ENCODE peak calls at places on chromosomes 13 and 19, in ten cellular contexts. H, Q, X, U, B, O, D, M, F and W are unnamed samples.

GRCh38 chr13:111598751-111599150 is 278.3 kb downstream of the TEX29 start:
- DNase-seq in H (no peak), Q (no peak), X (no peak), U (no peak), B (no peak), O (no peak), D (peak; percentile 57), M (no peak), F (no peak), W (no peak)

GRCh38 chr19:12544401-12544876 is 6.8 kb downstream of the ZNF564 start:
- DNase-seq in H (no peak), Q (no peak), X (no peak), U (no peak), B (no peak), O (no peak), D (no peak), M (no peak), F (no peak), W (no peak)

GRCh38 chr13:79589605-79590511 is 108.9 kb downstream of the NDFIP2 start:
- DNase-seq in H (no peak), Q (no peak), X (no peak), U (no peak), B (no peak), O (no peak), D (no peak), M (no peak), F (no peak), W (no peak)

GRCh38 chr13:91185294-91185863 is 162.1 kb upstream of the MIR17HG start:
- DNase-seq in H (no peak), Q (no peak), X (no peak), U (no peak), B (no peak), O (no peak), D (no peak), M (no peak), F (peak; percentile 7), W (no peak)

GRCh38 chr13:43487459-43487858 is 299.3 kb downstream of the ENOX1 start:
- DNase-seq in H (no peak), Q (no peak), X (no peak), U (no peak), B (no peak), O (no peak), D (no peak), M (no peak), F (no peak), W (no peak)

GRCh38 chr13:77480071-77480470 is 55.4 kb upstream of the SCEL start:
- DNase-seq in H (no peak), Q (no peak), X (no peak), U (no peak), B (no peak), O (no peak), D (no peak), M (no peak), F (no peak), W (no peak)

GRCh38 chr13:107681611-107682010 is 533.7 kb downstream of the LIG4 start:
- DNase-seq in H (no peak), Q (no peak), X (no peak), U (no peak), B (no peak), O (no peak), D (no peak), M (peak; percentile 30), F (no peak), W (no peak)

GRCh38 chr13:69970521-69970920 is 137.1 kb upstream of the ATXN8OS start:
- DNase-seq in H (no peak), Q (no peak), X (no peak), U (no peak), B (no peak), O (no peak), D (no peak), M (no peak), F (no peak), W (no peak)

GRCh38 chr13:43573361-43573740 is 213.4 kb downstream of the ENOX1 start:
- DNase-seq in H (no peak), Q (no peak), X (no peak), U (no peak), B (no peak), O (no peak), D (no peak), M (no peak), F (no peak), W (no peak)

GRCh38 chr13:93262729-93263128 is 36.1 kb downstream of the GPC6 start:
- DNase-seq in H (no peak), Q (no peak), X (no peak), U (no peak), B (no peak), O (no peak), D (no peak), M (no peak), F (no peak), W (no peak)

GRCh38 chr13:40404407-40404806 is 262.0 kb downstream of the FOXO1 start:
- DNase-seq in H (no peak), Q (peak; percentile 57), X (no peak), U (no peak), B (no peak), O (no peak), D (no peak), M (no peak), F (no peak), W (no peak)

GRCh38 chr19:2798733-2799132 is 13.4 kb downstream of the THOP1 start:
- DNase-seq in H (no peak), Q (no peak), X (peak; percentile 90), U (peak; percentile 58), B (peak; percentile 78), O (no peak), D (no peak), M (no peak), F (no peak), W (no peak)

GRCh38 chr19:8811315-8812172 is 20.6 kb downstream of the ZNF558 start:
- DNase-seq in H (no peak), Q (peak; percentile 10), X (no peak), U (no peak), B (no peak), O (no peak), D (no peak), M (no peak), F (no peak), W (no peak)
- H3K9me3 ChIP-seq in H (peaks cover 12% of the 10 kb centered on the region), Q (peaks cover 35% of the 10 kb centered on the region), X (peaks cover 100% of the 10 kb centered on the region), U (peaks cover 84% of the 10 kb centered on the region), B (peaks cover 100% of the 10 kb centered on the region), O (no peaks in the 10 kb centered on the region), D (peaks cover 47% of the 10 kb centered on the region), M (peaks cover 37% of the 10 kb centered on the region), F (peaks cover 74% of the 10 kb centered on the region), W (peaks cover 100% of the 10 kb centered on the region)

GRCh38 chr13:109121826-109122225 is 492.4 kb downstream of the MYO16 start:
- DNase-seq in H (no peak), Q (no peak), X (no peak), U (no peak), B (no peak), O (no peak), D (no peak), M (no peak), F (no peak), W (no peak)

GRCh38 chr13:109119886-109120285 is 490.5 kb downstream of the MYO16 start:
- DNase-seq in H (no peak), Q (no peak), X (no peak), U (no peak), B (no peak), O (no peak), D (no peak), M (no peak), F (no peak), W (no peak)

GRCh38 chr13:109126973-109127615 is 497.7 kb downstream of the MYO16 start:
- DNase-seq in H (no peak), Q (no peak), X (no peak), U (no peak), B (no peak), O (no peak), D (no peak), M (peak; percentile 88), F (no peak), W (no peak)

GRCh38 chr13:109123971-109124370 is 494.6 kb downstream of the MYO16 start:
- DNase-seq in H (no peak), Q (no peak), X (no peak), U (no peak), B (no peak), O (no peak), D (no peak), M (peak; percentile 62), F (no peak), W (no peak)
- H3K27ac ChIP-seq in H (no peak overlapping the region), Q (no peak overlapping the region), X (no peak overlapping the region), U (no peak overlapping the region), B (no peak overlapping the region), O (no peak overlapping the region), D (no peak overlapping the region), M (no peak overlapping the region), F (no peak overlapping the region), W (no peak overlapping the region)

GRCh38 chr19:23439623-23440022 is 44.4 kb upstream of the ZNF91 start:
- DNase-seq in H (no peak), Q (peak; percentile 77), X (no peak), U (no peak), B (no peak), O (no peak), D (no peak), M (peak; percentile 24), F (no peak), W (no peak)
- H3K9me3 ChIP-seq in H (no peaks in the 10 kb centered on the region), Q (no peaks in the 10 kb centered on the region), X (peaks cover 17% of the 10 kb centered on the region), U (no peaks in the 10 kb centered on the region), B (peaks cover 34% of the 10 kb centered on the region), O (no peaks in the 10 kb centered on the region), D (peaks cover 8% of the 10 kb centered on the region), M (peaks cover 16% of the 10 kb centered on the region), F (peaks cover 10% of the 10 kb centered on the region), W (peaks cover 11% of the 10 kb centered on the region)

GRCh38 chr19:15264933-15265206 is 32.6 kb upstream of the EPHX3 start:
- DNase-seq in H (no peak), Q (no peak), X (no peak), U (no peak), B (no peak), O (no peak), D (no peak), M (peak; percentile 3), F (no peak), W (no peak)
- H3K27ac ChIP-seq in H (no peak overlapping the region), Q (peak overlapping the region; percentile 77), X (peak overlapping the region; percentile 55), U (peak overlapping the region; percentile 89), B (peak overlapping the region; percentile 76), O (peak overlapping the region; percentile 50), D (no peak overlapping the region), M (peak overlapping the region; percentile 48), F (no peak overlapping the region), W (peak overlapping the region; percentile 67)

GRCh38 chr19:21970466-21970865 is 40.3 kb downstream of the ZNF208 start:
- DNase-seq in H (no peak), Q (no peak), X (no peak), U (no peak), B (no peak), O (no peak), D (no peak), M (no peak), F (no peak), W (no peak)
- H3K9me3 ChIP-seq in H (no peaks in the 10 kb centered on the region), Q (no peaks in the 10 kb centered on the region), X (peaks cover 100% of the 10 kb centered on the region), U (peaks cover 51% of the 10 kb centered on the region), B (peaks cover 100% of the 10 kb centered on the region), O (peaks cover 5% of the 10 kb centered on the region), D (peaks cover 3% of the 10 kb centered on the region), M (peaks cover 2% of the 10 kb centered on the region), F (no peaks in the 10 kb centered on the region), W (peaks cover 86% of the 10 kb centered on the region)